ENCODE peak calls at places on chromosome 19, in ten cellular contexts. X, C, S, R, O, I, T, Q, B and Z are unnamed samples.

GRCh38 chr19:51692065-51692915 is 840 bp upstream of the SPACA6 start:
- DNase-seq in B (no peak), O (no peak), S (no peak), C (no peak), X (no peak), T (no peak), R (no peak), Q (no peak), I (no peak), Z (no peak)

GRCh38 chr19:50418186-50419021 is at the start of gene SPIB:
- DNase-seq in T (peak; percentile 87), B (no peak), Q (peak; percentile 12), I (no peak), C (peak; percentile 54), R (no peak), O (no peak), S (no peak), X (no peak), Z (no peak)

GRCh38 chr19:920051-920857 is 3.1 kb downstream of the KISS1R start:
- DNase-seq in S (no peak), I (no peak), Q (peak; percentile 77), B (no peak), O (peak; percentile 43), X (no peak), C (peak; percentile 68), T (peak; percentile 91), R (no peak), Z (no peak)

GRCh38 chr19:1084024-1084868 is 10.9 kb downstream of the POLR2E start:
- DNase-seq in R (no peak), Q (no peak), O (no peak), T (no peak), X (no peak), B (no peak), S (no peak), C (no peak), I (no peak), Z (no peak)

GRCh38 chr19:29535432-29535831 is 9.6 kb downstream of the VSTM2B start:
- DNase-seq in S (no peak), I (no peak), B (no peak), Q (no peak), C (no peak), R (no peak), X (no peak), O (no peak), T (no peak), Z (no peak)

GRCh38 chr19:50818859-50819472 is 4.6 kb downstream of the KLK1 start:
- DNase-seq in I (no peak), Q (no peak), O (no peak), R (no peak), S (no peak), C (no peak), T (no peak), X (no peak), B (no peak), Z (no peak)

GRCh38 chr19:3234800-3235199 is 10.3 kb downstream of the CELF5 start:
- DNase-seq in I (no peak), Q (no peak), S (no peak), R (no peak), T (no peak), B (no peak), C (no peak), X (no peak), O (no peak), Z (no peak)

GRCh38 chr19:57671124-57671895 is 2.6 kb downstream of the ZSCAN4 start:
- DNase-seq in X (no peak), R (no peak), C (no peak), Q (no peak), B (no peak), O (no peak), S (no peak), I (no peak), T (no peak), Z (no peak)

GRCh38 chr19:17035842-17036424 is 9.3 kb upstream of the CPAMD8 start:
- DNase-seq in S (no peak), Q (no peak), X (no peak), O (no peak), C (peak; percentile 87), I (no peak), B (no peak), R (no peak), T (no peak), Z (no peak)

GRCh38 chr19:852136-853013 is at the start of gene ELANE:
- DNase-seq in Q (peak; percentile 4), R (no peak), X (no peak), B (no peak), C (no peak), S (no peak), T (peak; percentile 79), O (no peak), I (no peak), Z (no peak)

GRCh38 chr19:46902402-46902766 is 41.6 kb downstream of the ARHGAP35 start:
- DNase-seq in O (no peak), I (no peak), T (no peak), S (no peak), C (no peak), Q (peak; percentile 51), X (no peak), R (no peak), B (no peak), Z (peak; percentile 72)

GRCh38 chr19:55304980-55305379 is 20.2 kb downstream of the TMEM150B start:
- DNase-seq in C (no peak), O (no peak), Q (no peak), B (no peak), I (no peak), R (no peak), X (no peak), S (no peak), T (no peak), Z (no peak)

GRCh38 chr19:45645631-45646344 is 6.6 kb upstream of the EML2 start:
- DNase-seq in S (peak; percentile 71), X (peak; percentile 49), C (peak; percentile 85), I (no peak), Q (peak; percentile 93), R (peak; percentile 98), B (peak; percentile 16), T (peak; percentile 92), O (peak; percentile 93), Z (peak; percentile 100)

GRCh38 chr19:7982651-7983099 is 22.8 kb downstream of the ELAVL1 start:
- DNase-seq in I (no peak), C (no peak), S (no peak), X (peak; percentile 34), Q (no peak), B (no peak), O (no peak), T (peak; percentile 76), R (no peak), Z (no peak)

GRCh38 chr19:2336528-2337328 is 8.2 kb downstream of the SPPL2B start:
- DNase-seq in S (no peak), X (no peak), Q (no peak), I (no peak), C (no peak), R (no peak), T (no peak), O (no peak), B (no peak), Z (no peak)

GRCh38 chr19:2540646-2541454 is 64.9 kb downstream of the GADD45B start:
- DNase-seq in S (peak; percentile 72), R (peak; percentile 99), Q (peak; percentile 96), C (no peak), O (peak; percentile 99), I (peak; percentile 79), T (peak; percentile 80), X (peak; percentile 87), B (no peak), Z (peak; percentile 98)

GRCh38 chr19:14434157-14434501 is 1.0 kb downstream of the PKN1 start:
- DNase-seq in T (peak; percentile 85), O (no peak), B (no peak), R (no peak), I (no peak), C (no peak), S (peak; percentile 56), X (peak; percentile 36), Q (no peak), Z (no peak)
- H3K4me3 ChIP-seq in T (peak overlapping the region; percentile 90), O (peak overlapping the region; percentile 76), B (peak overlapping the region; percentile 55), R (peak overlapping the region; percentile 70), I (peak overlapping the region; percentile 71), C (no peak overlapping the region), S (peak overlapping the region; percentile 65), X (peak overlapping the region; percentile 79), Q (peak overlapping the region; percentile 97), Z (peak overlapping the region; percentile 68)

DNA sequence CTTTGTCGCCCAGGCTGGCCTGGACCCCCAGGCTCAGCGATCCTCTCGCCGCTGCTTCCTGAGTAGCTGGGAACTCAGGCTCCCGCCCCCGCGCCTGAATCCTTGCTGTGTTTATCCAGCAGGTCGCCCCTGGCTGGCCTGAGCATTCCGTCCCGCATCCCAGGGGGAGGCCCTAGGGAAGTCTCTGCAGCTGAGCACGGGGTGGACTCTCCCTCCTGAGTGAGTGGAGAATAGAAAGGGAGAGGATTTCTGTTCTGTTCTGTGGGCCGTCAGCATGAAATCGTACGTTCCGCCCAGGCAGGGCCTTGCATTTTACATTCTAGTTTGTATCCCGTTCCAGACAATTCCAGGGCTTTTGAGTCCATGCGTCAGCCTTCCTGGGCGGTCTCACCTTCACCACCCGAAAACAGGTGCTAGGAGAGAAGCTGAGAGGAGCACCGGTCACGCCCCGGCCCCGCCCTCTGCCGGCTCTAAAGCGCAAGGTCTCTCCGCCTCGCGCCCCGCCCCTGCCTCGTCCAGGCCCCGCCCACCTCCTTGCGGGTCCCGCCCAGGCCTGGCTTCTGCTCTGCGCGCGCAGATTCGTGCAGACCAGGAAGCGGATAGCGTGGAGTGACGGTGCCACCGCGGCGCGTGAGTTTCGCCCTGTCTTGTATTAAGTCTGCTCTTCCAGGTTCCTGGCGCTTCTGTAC is at the start of gene ZNF761:
- DNase-seq in B (peak; percentile 62), T (peak; percentile 99), X (peak; percentile 93), Q (peak; percentile 99), O (peak; percentile 90), I (peak; percentile 49), R (peak; percentile 92), C (peak; percentile 91), S (peak; percentile 99), Z (peak; percentile 46)
- TF ChIP-seq CTCF in B (peak; percentile 33), T (peak; percentile 31), X (peak; percentile 43), Q (no peak), O (peak; percentile 55), I (peak; percentile 23), R (peak; percentile 54), C (peak; percentile 6), S (no peak), Z (peak; percentile 30)

DNA sequence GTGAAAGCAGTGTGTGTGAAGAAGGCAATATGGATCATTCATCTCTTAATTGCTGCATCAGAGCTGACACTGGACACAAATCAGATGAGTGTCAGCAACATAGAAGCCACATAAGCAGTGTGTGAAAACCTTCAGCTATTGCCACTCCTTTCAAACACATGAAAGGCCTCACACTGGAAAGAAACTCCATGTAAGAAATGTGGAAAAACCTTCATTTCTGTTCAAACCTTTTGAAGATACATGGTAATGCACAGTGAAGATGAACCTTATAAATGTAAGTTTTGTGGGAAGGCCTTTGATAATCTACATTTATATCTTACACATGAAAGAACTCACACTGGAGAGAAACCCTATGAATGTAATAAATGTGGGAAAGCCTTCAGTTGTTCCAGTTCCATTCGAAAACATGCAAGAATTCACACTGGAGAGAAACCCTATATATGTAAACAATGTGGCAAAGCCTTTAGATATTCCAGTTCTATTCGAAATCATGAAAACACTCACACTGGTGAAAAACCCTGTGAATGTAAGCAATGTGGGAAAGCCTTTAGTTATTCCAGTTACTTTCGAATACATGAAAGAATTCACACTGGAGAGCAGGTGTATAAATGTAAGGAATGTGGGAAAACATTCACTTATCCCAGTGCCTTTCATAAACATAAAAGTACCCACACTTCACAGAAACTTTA is 53.6 kb downstream of the ZNF823 start:
- DNase-seq in S (no peak), O (no peak), T (no peak), C (no peak), Q (no peak), X (no peak), R (no peak), B (no peak), I (no peak), Z (no peak)
- H3K4me3 ChIP-seq in S (no peak overlapping the region), O (no peak overlapping the region), T (no peak overlapping the region), C (no peak overlapping the region), Q (no peak overlapping the region), X (no peak overlapping the region), R (no peak overlapping the region), B (no peak overlapping the region), I (no peak overlapping the region), Z (no peak overlapping the region)

GRCh38 chr19:53076984-53077383 is 26.2 kb downstream of the ZNF160 start:
- DNase-seq in S (no peak), Q (peak; percentile 78), B (no peak), T (no peak), C (peak; percentile 53), I (no peak), R (peak; percentile 88), O (peak; percentile 66), X (peak; percentile 26), Z (peak; percentile 7)
- TF ChIP-seq CTCF in S (no peak), Q (peak; percentile 67), B (peak; percentile 45), T (peak; percentile 36), C (peak; percentile 46), I (peak; percentile 27), R (peak; percentile 93), O (peak; percentile 55), X (peak; percentile 52), Z (peak; percentile 66)